ENCODE peak calls at places on chromosomes 16 and 17, in nine cellular contexts. One of them, this sample, is unnamed.

GRCh38 chr17:65756760-65757159 is 195.3 kb upstream of the AXIN2 start:
- DNase-seq in psoas muscle: no peak
- DNase-seq in CD8-positive, alpha-beta memory T cell: no peak
- DNase-seq in neural progenitor cell: no peak
- DNase-seq in HCT116: no peak
- DNase-seq in brain microvascular endothelial cell: no peak
- DNase-seq in cardiac muscle cell: no peak
- DNase-seq in left ventricle myocardium inferior: no peak
- DNase-seq in pancreas: no peak
- DNase-seq in this sample: no peak

GRCh38 chr17:4565209-4566141 is 5.1 kb upstream of the GGT6 start:
- DNase-seq in neural progenitor cell: peak
- DNase-seq in psoas muscle: peak
- DNase-seq in cardiac muscle cell: peak
- DNase-seq in pancreas: peak
- DNase-seq in HCT116: peak
- DNase-seq in brain microvascular endothelial cell: peak
- DNase-seq in left ventricle myocardium inferior: peak
- DNase-seq in CD8-positive, alpha-beta memory T cell: peak
- DNase-seq in this sample: no peak

GRCh38 chr16:49013727-49014080 is 267.9 kb downstream of the CBLN1 start:
- DNase-seq in HCT116: no peak
- DNase-seq in pancreas: no peak
- DNase-seq in psoas muscle: no peak
- DNase-seq in CD8-positive, alpha-beta memory T cell: no peak
- DNase-seq in cardiac muscle cell: no peak
- DNase-seq in neural progenitor cell: no peak
- DNase-seq in brain microvascular endothelial cell: no peak
- DNase-seq in left ventricle myocardium inferior: no peak
- DNase-seq in this sample: no peak

GRCh38 chr17:51748749-51749604 is 409.5 kb downstream of the CA10 start:
- DNase-seq in CD8-positive, alpha-beta memory T cell: no peak
- DNase-seq in HCT116: no peak
- DNase-seq in left ventricle myocardium inferior: no peak
- DNase-seq in cardiac muscle cell: no peak
- DNase-seq in pancreas: no peak
- DNase-seq in psoas muscle: no peak
- DNase-seq in brain microvascular endothelial cell: no peak
- DNase-seq in neural progenitor cell: no peak
- DNase-seq in this sample: no peak

GRCh38 chr16:49921791-49922456 is 66.0 kb upstream of the ZNF423 start:
- DNase-seq in psoas muscle: peak
- DNase-seq in left ventricle myocardium inferior: peak
- DNase-seq in brain microvascular endothelial cell: peak
- DNase-seq in pancreas: peak
- DNase-seq in cardiac muscle cell: peak
- DNase-seq in CD8-positive, alpha-beta memory T cell: no peak
- DNase-seq in HCT116: peak
- DNase-seq in neural progenitor cell: peak
- DNase-seq in this sample: no peak

GRCh38 chr17:21523482-21524210 is 147.5 kb downstream of the KCNJ12 start:
- DNase-seq in left ventricle myocardium inferior: no peak
- DNase-seq in brain microvascular endothelial cell: no peak
- DNase-seq in pancreas: no peak
- DNase-seq in cardiac muscle cell: no peak
- DNase-seq in psoas muscle: no peak
- DNase-seq in CD8-positive, alpha-beta memory T cell: no peak
- DNase-seq in HCT116: no peak
- DNase-seq in neural progenitor cell: no peak
- DNase-seq in this sample: no peak

GRCh38 chr17:35312346-35312745 is 61.1 kb downstream of the SLFN11 start:
- DNase-seq in brain microvascular endothelial cell: no peak
- DNase-seq in pancreas: no peak
- DNase-seq in neural progenitor cell: no peak
- DNase-seq in HCT116: no peak
- DNase-seq in cardiac muscle cell: no peak
- DNase-seq in CD8-positive, alpha-beta memory T cell: no peak
- DNase-seq in left ventricle myocardium inferior: no peak
- DNase-seq in psoas muscle: no peak
- DNase-seq in this sample: no peak

GRCh38 chr16:87897563-87898505 is 28.5 kb upstream of the SLC7A5 start:
- DNase-seq in cardiac muscle cell: no peak
- DNase-seq in CD8-positive, alpha-beta memory T cell: no peak
- DNase-seq in brain microvascular endothelial cell: no peak
- DNase-seq in psoas muscle: no peak
- DNase-seq in HCT116: no peak
- DNase-seq in left ventricle myocardium inferior: no peak
- DNase-seq in neural progenitor cell: no peak
- DNase-seq in pancreas: no peak
- DNase-seq in this sample: no peak

GRCh38 chr17:82338858-82339633 is 5.5 kb upstream of the SECTM1 start:
- DNase-seq in cardiac muscle cell: peak
- DNase-seq in HCT116: peak
- DNase-seq in brain microvascular endothelial cell: peak
- DNase-seq in psoas muscle: no peak
- DNase-seq in left ventricle myocardium inferior: no peak
- DNase-seq in pancreas: no peak
- DNase-seq in neural progenitor cell: peak
- DNase-seq in CD8-positive, alpha-beta memory T cell: no peak
- DNase-seq in this sample: peak

GRCh38 chr16:1401061-1401757 is 13.3 kb downstream of the UNKL start:
- DNase-seq in brain microvascular endothelial cell: no peak
- DNase-seq in CD8-positive, alpha-beta memory T cell: no peak
- DNase-seq in left ventricle myocardium inferior: no peak
- DNase-seq in neural progenitor cell: no peak
- DNase-seq in HCT116: no peak
- DNase-seq in cardiac muscle cell: no peak
- DNase-seq in pancreas: no peak
- DNase-seq in psoas muscle: no peak
- DNase-seq in this sample: no peak

GRCh38 chr16:2003827-2004641 is 5.6 kb downstream of the ZNF598 start:
- DNase-seq in psoas muscle: peak
- DNase-seq in pancreas: peak
- DNase-seq in cardiac muscle cell: peak
- DNase-seq in left ventricle myocardium inferior: peak
- DNase-seq in CD8-positive, alpha-beta memory T cell: peak
- DNase-seq in neural progenitor cell: peak
- DNase-seq in brain microvascular endothelial cell: peak
- DNase-seq in HCT116: peak
- DNase-seq in this sample: no peak

GRCh38 chr17:7839890-7840260 is 5.9 kb downstream of the KDM6B start:
- DNase-seq in neural progenitor cell: peak
- DNase-seq in psoas muscle: no peak
- DNase-seq in cardiac muscle cell: peak
- DNase-seq in HCT116: no peak
- DNase-seq in pancreas: no peak
- DNase-seq in left ventricle myocardium inferior: no peak
- DNase-seq in brain microvascular endothelial cell: no peak
- DNase-seq in CD8-positive, alpha-beta memory T cell: no peak
- DNase-seq in this sample: no peak

GRCh38 chr17:41439375-41439774 is 1.4 kb downstream of the KRT38 start:
- DNase-seq in neural progenitor cell: no peak
- DNase-seq in HCT116: no peak
- DNase-seq in cardiac muscle cell: peak
- DNase-seq in psoas muscle: no peak
- DNase-seq in CD8-positive, alpha-beta memory T cell: no peak
- DNase-seq in pancreas: no peak
- DNase-seq in left ventricle myocardium inferior: no peak
- DNase-seq in brain microvascular endothelial cell: no peak
- DNase-seq in this sample: no peak

GRCh38 chr16:15572329-15573001 is 70.5 kb downstream of the MARF1 start:
- DNase-seq in CD8-positive, alpha-beta memory T cell: no peak
- DNase-seq in cardiac muscle cell: peak
- DNase-seq in neural progenitor cell: no peak
- DNase-seq in psoas muscle: no peak
- DNase-seq in HCT116: no peak
- DNase-seq in brain microvascular endothelial cell: no peak
- DNase-seq in pancreas: no peak
- DNase-seq in left ventricle myocardium inferior: no peak
- DNase-seq in this sample: no peak

DNA sequence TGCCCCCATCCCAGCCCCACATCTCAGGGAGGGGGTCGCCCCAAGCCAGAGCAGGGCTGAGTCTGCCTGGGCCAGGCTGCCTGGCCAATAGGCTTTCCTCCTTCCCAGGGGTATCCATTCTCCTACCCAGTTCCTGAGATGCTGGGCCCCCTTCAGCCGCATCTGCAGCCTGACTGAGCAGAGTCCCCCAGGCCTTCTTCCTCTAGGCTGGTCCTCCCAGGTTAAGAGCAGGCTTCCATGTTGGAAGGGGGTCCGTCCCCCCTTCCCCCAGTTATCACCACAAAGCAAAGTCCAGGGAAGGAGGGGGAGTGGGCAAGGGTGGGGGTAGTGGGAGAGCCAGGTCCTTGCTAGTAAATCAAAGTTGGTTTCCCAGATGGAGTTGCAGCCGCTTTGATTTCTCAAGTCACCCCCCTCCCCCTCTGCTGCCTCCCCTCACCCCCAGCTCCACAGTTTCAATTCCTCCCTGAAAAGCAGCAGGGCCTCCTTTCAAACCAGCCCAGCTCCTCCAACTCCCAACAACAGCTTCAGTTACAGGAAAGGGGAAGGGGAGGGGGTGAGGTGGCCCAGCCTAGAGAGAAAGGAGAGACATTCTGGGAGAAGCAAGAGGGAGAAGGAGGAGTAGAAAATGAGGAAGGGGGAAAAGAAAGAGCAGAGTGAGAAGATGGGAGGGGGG is 9.5 kb upstream of the FZD2 start:
- DNase-seq in left ventricle myocardium inferior: no peak
- DNase-seq in neural progenitor cell: peak
- DNase-seq in CD8-positive, alpha-beta memory T cell: no peak
- DNase-seq in psoas muscle: no peak
- DNase-seq in pancreas: no peak
- DNase-seq in brain microvascular endothelial cell: no peak
- DNase-seq in HCT116: no peak
- DNase-seq in cardiac muscle cell: peak
- DNase-seq in this sample: no peak
- H3K27ac ChIP-seq in left ventricle myocardium inferior: no peak
- H3K27ac ChIP-seq in neural progenitor cell: peak
- H3K27ac ChIP-seq in CD8-positive, alpha-beta memory T cell: no peak
- H3K27ac ChIP-seq in psoas muscle: no peak
- H3K27ac ChIP-seq in pancreas: no peak
- H3K27ac ChIP-seq in brain microvascular endothelial cell: peak
- H3K27ac ChIP-seq in HCT116: no peak
- H3K27ac ChIP-seq in cardiac muscle cell: no peak
- H3K27ac ChIP-seq in this sample: peak

DNA sequence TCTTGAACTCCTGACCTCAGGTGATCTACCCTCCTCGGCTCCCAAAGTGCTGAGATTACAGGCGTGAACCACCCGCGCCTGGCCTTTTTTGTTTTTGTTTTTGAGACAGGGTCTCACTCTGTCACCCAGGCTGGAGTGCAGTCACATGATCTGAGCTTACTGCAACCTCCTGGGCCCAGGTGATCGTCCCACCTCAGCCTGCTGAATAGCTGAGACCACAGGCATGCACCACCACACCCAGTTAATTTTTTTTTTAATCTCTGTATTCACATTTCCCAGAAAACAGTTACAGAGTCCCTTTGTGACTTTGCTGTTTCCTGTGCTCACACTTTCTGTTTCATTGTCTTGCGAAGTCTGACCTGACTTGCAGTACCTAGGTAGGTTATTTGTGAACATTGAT is 2.7 kb downstream of the CLUAP1 start:
- DNase-seq in psoas muscle: no peak
- DNase-seq in CD8-positive, alpha-beta memory T cell: no peak
- DNase-seq in cardiac muscle cell: no peak
- DNase-seq in HCT116: no peak
- DNase-seq in brain microvascular endothelial cell: no peak
- DNase-seq in neural progenitor cell: no peak
- DNase-seq in left ventricle myocardium inferior: no peak
- DNase-seq in pancreas: no peak
- DNase-seq in this sample: no peak
- H3K27ac ChIP-seq in psoas muscle: no peak
- H3K27ac ChIP-seq in CD8-positive, alpha-beta memory T cell: no peak
- H3K27ac ChIP-seq in cardiac muscle cell: no peak
- H3K27ac ChIP-seq in HCT116: no peak
- H3K27ac ChIP-seq in brain microvascular endothelial cell: no peak
- H3K27ac ChIP-seq in neural progenitor cell: no peak
- H3K27ac ChIP-seq in left ventricle myocardium inferior: no peak
- H3K27ac ChIP-seq in pancreas: no peak
- H3K27ac ChIP-seq in this sample: peak

GRCh38 chr16:54136276-54136625 is 150.3 kb downstream of the IRX3 start:
- DNase-seq in cardiac muscle cell: peak
- DNase-seq in CD8-positive, alpha-beta memory T cell: no peak
- DNase-seq in psoas muscle: no peak
- DNase-seq in HCT116: no peak
- DNase-seq in brain microvascular endothelial cell: peak
- DNase-seq in left ventricle myocardium inferior: no peak
- DNase-seq in pancreas: no peak
- DNase-seq in neural progenitor cell: no peak
- DNase-seq in this sample: no peak
- H3K27ac ChIP-seq in cardiac muscle cell: no peak
- H3K27ac ChIP-seq in CD8-positive, alpha-beta memory T cell: no peak
- H3K27ac ChIP-seq in psoas muscle: no peak
- H3K27ac ChIP-seq in HCT116: no peak
- H3K27ac ChIP-seq in brain microvascular endothelial cell: peak
- H3K27ac ChIP-seq in left ventricle myocardium inferior: no peak
- H3K27ac ChIP-seq in pancreas: no peak
- H3K27ac ChIP-seq in neural progenitor cell: no peak
- H3K27ac ChIP-seq in this sample: peak

DNA sequence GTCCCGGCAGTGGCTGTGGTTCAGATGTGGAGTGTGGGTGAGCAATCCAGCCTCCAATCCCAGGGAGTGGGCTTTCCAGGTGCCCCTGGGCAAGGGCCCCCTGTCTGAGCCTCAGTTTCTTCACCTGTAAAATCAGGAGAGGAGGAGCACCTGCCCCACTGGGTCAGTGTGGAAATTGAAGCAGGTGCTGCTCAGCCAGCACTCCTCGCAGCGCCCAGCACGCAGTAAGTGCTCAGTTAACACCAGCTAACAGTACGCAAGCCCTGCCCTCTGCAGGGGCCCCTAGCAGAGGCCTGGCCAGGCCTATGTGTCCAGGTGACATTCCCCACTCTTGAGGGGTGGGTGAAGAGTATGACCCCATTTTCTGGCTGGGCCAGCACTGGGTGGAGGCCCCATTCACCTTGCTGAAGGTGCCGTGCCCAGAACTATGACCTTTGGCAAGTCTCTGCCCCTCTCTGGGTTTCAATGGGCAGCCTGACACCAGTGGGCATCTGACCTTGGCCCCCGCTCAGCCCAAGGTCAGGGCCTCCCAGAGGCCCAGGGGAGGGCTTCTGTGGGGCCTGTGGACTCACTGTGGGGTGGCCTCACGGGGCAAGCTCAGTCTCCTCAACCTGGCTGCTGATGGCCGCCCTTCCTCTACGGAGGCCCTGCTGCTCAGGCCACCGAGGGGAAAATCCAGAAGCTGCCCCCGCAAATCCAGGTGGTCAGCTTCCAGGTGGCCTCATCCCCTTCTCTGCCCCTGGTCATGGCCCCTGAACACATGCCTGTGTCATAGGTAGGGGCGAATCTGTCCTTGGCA is 2.5 kb downstream of the MTSS2 start:
- DNase-seq in cardiac muscle cell: no peak
- DNase-seq in neural progenitor cell: no peak
- DNase-seq in pancreas: no peak
- DNase-seq in HCT116: no peak
- DNase-seq in CD8-positive, alpha-beta memory T cell: no peak
- DNase-seq in brain microvascular endothelial cell: no peak
- DNase-seq in left ventricle myocardium inferior: no peak
- DNase-seq in psoas muscle: peak
- DNase-seq in this sample: no peak
- H3K27ac ChIP-seq in cardiac muscle cell: no peak
- H3K27ac ChIP-seq in neural progenitor cell: no peak
- H3K27ac ChIP-seq in pancreas: no peak
- H3K27ac ChIP-seq in HCT116: peak
- H3K27ac ChIP-seq in CD8-positive, alpha-beta memory T cell: no peak
- H3K27ac ChIP-seq in brain microvascular endothelial cell: no peak
- H3K27ac ChIP-seq in left ventricle myocardium inferior: peak
- H3K27ac ChIP-seq in psoas muscle: peak
- H3K27ac ChIP-seq in this sample: no peak